ENCODE peak calls at places on chromosomes 1 and 21, in four cellular contexts. I is HepG2, A is K562, J is GM12878. T is an unnamed sample.

GRCh38 chr1:42931911-42932422 is 26.7 kb downstream of the SLC2A1 start:
- DNase-seq in I (no peak), J (peak; percentile 88), A (peak; percentile 63), T (no peak)

GRCh38 chr1:116906812-116907211 is 2.9 kb upstream of the PTGFRN start:
- DNase-seq in I (no peak), J (no peak), A (no peak), T (no peak)

GRCh38 chr1:162175393-162175792 is 105.9 kb downstream of the NOS1AP start:
- DNase-seq in J (no peak), A (no peak), I (no peak), T (no peak)

GRCh38 chr1:42941640-42942330 is 16.9 kb downstream of the SLC2A1 start:
- DNase-seq in J (no peak), I (no peak), A (peak; percentile 82), T (no peak)

GRCh38 chr1:8825985-8826481 is 8.6 kb upstream of the RERE start:
- DNase-seq in J (no peak), A (no peak), I (no peak), T (no peak)

GRCh38 chr1:242522304-242522945 is 2.1 kb downstream of the PLD5 start:
- DNase-seq in A (no peak), I (no peak), J (no peak), T (no peak)

GRCh38 chr1:71804140-71804539 is 478.2 kb downstream of the NEGR1 start:
- DNase-seq in A (no peak), I (no peak), J (no peak), T (no peak)

GRCh38 chr1:5758000-5758858 is 234.0 kb downstream of the NPHP4 start:
- DNase-seq in J (no peak), I (no peak), A (no peak), T (no peak)

GRCh38 chr1:12432897-12433296 is 185.1 kb downstream of the DHRS3 start:
- DNase-seq in A (no peak), I (no peak), J (no peak), T (no peak)

GRCh38 chr1:199243423-199244061 is 604.7 kb downstream of the PTPRC start:
- DNase-seq in J (peak; percentile 67), A (no peak), I (peak; percentile 1), T (peak; percentile 3)

GRCh38 chr1:2194319-2194897 is at the start of gene FAAP20:
- DNase-seq in J (no peak), I (peak; percentile 24), A (peak; percentile 91), T (peak; percentile 32)

GRCh38 chr1:235888119-235888643 is 21.5 kb upstream of the LYST start:
- DNase-seq in J (peak; percentile 79), A (no peak), I (no peak), T (no peak)

GRCh38 chr1:237851209-237851845 is 39.4 kb downstream of the ZP4 start:
- DNase-seq in A (peak; percentile 10), J (no peak), I (peak; percentile 2), T (peak; percentile 14)

GRCh38 chr1:15178571-15179484 is 25.3 kb downstream of the TMEM51 start:
- DNase-seq in J (no peak), A (no peak), I (no peak), T (no peak)

GRCh38 chr1:167052389-167052788 is 37.8 kb downstream of the GPA33 start:
- DNase-seq in A (peak; percentile 60), I (peak; percentile 31), J (no peak), T (peak; percentile 49)

GRCh38 chr1:7298749-7299151 is 472.3 kb upstream of the VAMP3 start:
- DNase-seq in A (no peak), I (no peak), J (no peak), T (no peak)

GRCh38 chr1:65606426-65606825 is 186.0 kb downstream of the LEPR start:
- DNase-seq in I (no peak), J (no peak), A (no peak), T (no peak)

GRCh38 chr1:58345215-58346075 is 201.1 kb downstream of the OMA1 start:
- DNase-seq in J (no peak), A (no peak), I (no peak), T (no peak)

GRCh38 chr1:244751271-244751895 is 84.1 kb upstream of the COX20 start:
- DNase-seq in J (no peak), A (no peak), I (no peak), T (no peak)

GRCh38 chr1:174407705-174408104 is 40.1 kb upstream of the GPR52 start:
- DNase-seq in A (no peak), J (no peak), I (no peak), T (no peak)

GRCh38 chr1:65435987-65436386 is 15.5 kb downstream of the LEPR start:
- DNase-seq in J (no peak), I (no peak), A (no peak), T (no peak)

GRCh38 chr1:236465959-236466303 is 57.9 kb upstream of the LGALS8 start:
- DNase-seq in J (peak; percentile 44), I (no peak), A (no peak), T (no peak)

GRCh38 chr1:198153103-198153502 is 3.7 kb upstream of the NEK7 start:
- DNase-seq in J (no peak), A (no peak), I (no peak), T (no peak)

GRCh38 chr1:147618077-147618569 is 52.2 kb downstream of the ACP6 start:
- DNase-seq in A (no peak), J (no peak), I (no peak), T (no peak)

GRCh38 chr1:176243746-176244145 is 36.7 kb upstream of the COP1 start:
- DNase-seq in A (no peak), J (no peak), I (no peak), T (no peak)

GRCh38 chr1:45079533-45079932 is 67.5 kb downstream of the UROD start:
- DNase-seq in I (no peak), A (no peak), J (no peak), T (no peak)

GRCh38 chr1:17061486-17062271 is 7.8 kb upstream of the SDHB start:
- DNase-seq in I (no peak), A (no peak), J (no peak), T (no peak)

GRCh38 chr1:191641420-191642215 is 516.6 kb upstream of the RGS18 start:
- DNase-seq in A (no peak), I (no peak), J (no peak), T (peak; percentile 62)

GRCh38 chr1:41025979-41026819 is 4.7 kb upstream of the SLFNL1 start:
- DNase-seq in A (no peak), I (no peak), J (no peak), T (no peak)

GRCh38 chr21:42437786-42438185 is 34.1 kb downstream of the UBASH3A start:
- DNase-seq in J (no peak), A (no peak), I (no peak), T (no peak)

GRCh38 chr1:194533641-194534040 is 1347.2 kb upstream of the B3GALT2 start:
- DNase-seq in J (no peak), I (no peak), A (no peak), T (peak; percentile 9)

GRCh38 chr1:207084701-207085180 is 3.9 kb upstream of the C4BPB start:
- DNase-seq in I (peak; percentile 71), A (peak; percentile 88), J (no peak), T (peak; percentile 71)

GRCh38 chr1:46517010-46517600 is 27.5 kb downstream of the DMBX1 start:
- DNase-seq in I (no peak), A (peak; percentile 75), J (no peak), T (no peak)

GRCh38 chr1:193270996-193271395 is 84.6 kb upstream of the B3GALT2 start:
- DNase-seq in J (peak; percentile 35), I (no peak), A (no peak), T (no peak)

GRCh38 chr21:42237577-42237976 is 18.6 kb downstream of the ABCG1 start:
- DNase-seq in J (no peak), A (no peak), I (no peak), T (no peak)

GRCh38 chr1:25563330-25564215 is 20.2 kb downstream of the LDLRAP1 start:
- DNase-seq in I (no peak), A (no peak), J (no peak), T (no peak)

GRCh38 chr1:186325239-186325638 is 49.8 kb downstream of the TPR start:
- DNase-seq in J (no peak), I (peak; percentile 4), A (no peak), T (peak; percentile 36)

GRCh38 chr1:163410073-163410522 is 88.3 kb downstream of the NUF2 start:
- DNase-seq in A (peak; percentile 30), I (peak; percentile 51), J (no peak), T (peak; percentile 64)
- TF ChIP-seq ESRRA in A (no peak), I (no peak), J (no peak), T (no peak)

DNA sequence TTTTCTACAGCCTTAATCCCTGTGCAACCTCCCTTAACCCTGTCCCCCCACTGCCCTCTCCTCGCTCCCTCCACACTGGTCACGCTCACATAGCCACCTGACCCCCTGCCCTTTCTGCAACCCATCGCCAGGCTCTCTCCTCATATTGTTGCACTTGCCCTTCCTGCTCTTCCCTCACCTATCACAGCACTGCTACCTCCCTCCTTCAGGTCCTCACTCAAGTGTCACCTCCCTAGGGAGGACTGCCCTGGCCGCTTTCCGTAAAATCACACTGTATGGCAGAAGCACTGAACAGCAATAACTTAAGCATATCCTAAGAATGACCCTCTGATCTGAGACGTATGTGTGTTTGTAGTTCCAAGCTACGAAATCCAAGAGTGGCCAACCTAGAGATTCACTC is 406.0 kb downstream of the SIPA1L2 start:
- DNase-seq in A (no peak), J (no peak), I (no peak), T (no peak)
- H3K4me2 ChIP-seq in A (no peak overlapping the region), J (no peak overlapping the region), I (no peak overlapping the region), T (no peak overlapping the region)

DNA sequence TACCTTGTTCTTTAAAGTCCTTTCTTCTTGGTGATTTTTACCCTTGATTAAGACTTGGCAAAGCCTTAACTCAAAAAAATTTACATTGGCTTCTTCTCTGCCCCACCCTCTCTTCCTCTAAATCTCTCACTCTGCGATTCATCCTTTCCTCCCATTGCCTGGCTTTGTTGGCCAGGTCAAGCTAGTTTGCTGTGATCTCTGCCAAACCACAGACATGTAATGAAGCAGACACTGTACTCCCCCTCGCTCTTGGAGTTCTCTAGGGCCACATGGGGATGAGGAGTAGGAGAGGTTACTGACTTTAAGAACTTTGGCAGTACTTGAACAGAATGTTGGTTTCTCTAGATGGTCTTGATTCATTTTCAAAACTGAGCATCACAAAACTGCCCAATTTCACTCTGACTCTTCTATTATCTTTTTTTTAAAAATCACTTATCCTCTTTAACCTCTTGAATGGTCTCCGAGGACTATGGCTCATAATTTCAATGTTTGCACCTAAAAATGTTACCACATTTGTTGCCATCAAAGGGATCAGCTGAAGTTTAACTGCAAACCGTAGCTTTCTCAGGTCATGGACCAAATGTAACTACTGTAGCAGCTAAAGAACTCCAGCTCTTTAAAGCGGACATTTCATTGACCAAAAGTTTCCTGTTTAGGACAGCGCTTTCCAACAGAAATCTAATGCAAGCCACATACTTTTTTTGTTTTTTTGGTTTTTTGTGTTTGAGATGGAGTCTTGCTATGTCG is 62.7 kb upstream of the IPO9 start:
- DNase-seq in I (no peak), J (no peak), A (no peak), T (no peak)
- TF ChIP-seq MAX in I (no peak), J (no peak), A (no peak), T (no peak)

GRCh38 chr1:160124709-160125478 is 9.3 kb downstream of the ATP1A2 start:
- DNase-seq in A (no peak), J (no peak), I (peak; percentile 88), T (peak; percentile 94)
- TF ChIP-seq ESRRA in A (no peak), J (no peak), I (no peak), T (peak; percentile 33)